ENCODE peak calls at places on chromosomes 12 and 14, in four cellular contexts. I is foreskin fibroblast, V is Peyer's patch, P is heart left ventricle. Y is an unnamed sample.
A peak's percentile ranks its signal among the peaks of the same experiment; 100 is the strongest.

GRCh38 chr12:130468186-130468585 is 130.5 kb downstream of the PIWIL1 start:
- DNase-seq in I (no peak), V (no peak), P (no peak), Y (no peak)

GRCh38 chr14:26872510-26872909 is 274.7 kb upstream of the NOVA1 start:
- DNase-seq in I (peak; percentile 21), V (no peak), P (peak; percentile 30), Y (no peak)

GRCh38 chr12:95803817-95804216 is 13.3 kb upstream of the NTN4 start:
- DNase-seq in I (no peak), V (no peak), P (no peak), Y (no peak)

GRCh38 chr14:104972301-104973211 is 5.6 kb downstream of the AHNAK2 start:
- DNase-seq in I (peak; percentile 54), V (peak; percentile 88), P (peak; percentile 36), Y (peak; percentile 50)

GRCh38 chr12:65430571-65431306 is 152.3 kb downstream of the MSRB3 start:
- DNase-seq in I (peak; percentile 64), V (no peak), P (no peak), Y (no peak)

GRCh38 chr14:68487805-68488590 is 304.9 kb downstream of the ZFP36L1 start:
- DNase-seq in I (peak; percentile 39), V (no peak), P (no peak), Y (no peak)

GRCh38 chr14:78714722-78715121 is 544.5 kb downstream of the NRXN3 start:
- DNase-seq in I (no peak), V (no peak), P (no peak), Y (no peak)

GRCh38 chr12:83130178-83130577 is 443.5 kb downstream of the TMTC2 start:
- DNase-seq in I (no peak), V (no peak), P (no peak), Y (no peak)

GRCh38 chr12:3578557-3578956 is 87.6 kb downstream of the PRMT8 start:
- DNase-seq in I (no peak), V (no peak), P (no peak), Y (peak; percentile 15)

GRCh38 chr12:109814600-109814999 is 18.6 kb downstream of the TRPV4 start:
- DNase-seq in I (no peak), V (no peak), P (no peak), Y (no peak)
- TF ChIP-seq CTCF in I (no peak), V (no peak), P (no peak), Y (no peak)

GRCh38 chr12:21649034-21649433 is 8.6 kb downstream of the LDHB start:
- DNase-seq in I (no peak), V (no peak), P (no peak), Y (no peak)

GRCh38 chr12:21650997-21651396 is 6.6 kb downstream of the LDHB start:
- DNase-seq in I (no peak), V (no peak), P (no peak), Y (no peak)

GRCh38 chr12:21655594-21655993 is 2.0 kb downstream of the LDHB start:
- DNase-seq in I (no peak), V (no peak), P (no peak), Y (no peak)

GRCh38 chr12:21648378-21648777 is 9.3 kb downstream of the LDHB start:
- DNase-seq in I (no peak), V (no peak), P (no peak), Y (no peak)

GRCh38 chr12:21651821-21652220 is 5.8 kb downstream of the LDHB start:
- DNase-seq in I (no peak), V (no peak), P (no peak), Y (no peak)
- H3K4me3 ChIP-seq in I (no peak overlapping the region), V (no peak overlapping the region), P (no peak overlapping the region), Y (no peak overlapping the region)

GRCh38 chr14:103604620-103605019 is 24.4 kb upstream of the KLC1 start:
- DNase-seq in I (no peak), V (no peak), P (no peak), Y (no peak)

GRCh38 chr14:103607822-103608221 is 21.2 kb upstream of the KLC1 start:
- DNase-seq in I (no peak), V (no peak), P (no peak), Y (no peak)

GRCh38 chr14:103611215-103611614 is 17.8 kb upstream of the KLC1 start:
- DNase-seq in I (no peak), V (no peak), P (no peak), Y (no peak)

GRCh38 chr14:103607039-103607668 is 21.9 kb upstream of the KLC1 start:
- DNase-seq in I (peak; percentile 95), V (peak; percentile 68), P (peak; percentile 84), Y (peak; percentile 65)
- TF ChIP-seq CTCF in I (peak; percentile 29), V (no peak), P (peak; percentile 27), Y (peak; percentile 23)

DNA sequence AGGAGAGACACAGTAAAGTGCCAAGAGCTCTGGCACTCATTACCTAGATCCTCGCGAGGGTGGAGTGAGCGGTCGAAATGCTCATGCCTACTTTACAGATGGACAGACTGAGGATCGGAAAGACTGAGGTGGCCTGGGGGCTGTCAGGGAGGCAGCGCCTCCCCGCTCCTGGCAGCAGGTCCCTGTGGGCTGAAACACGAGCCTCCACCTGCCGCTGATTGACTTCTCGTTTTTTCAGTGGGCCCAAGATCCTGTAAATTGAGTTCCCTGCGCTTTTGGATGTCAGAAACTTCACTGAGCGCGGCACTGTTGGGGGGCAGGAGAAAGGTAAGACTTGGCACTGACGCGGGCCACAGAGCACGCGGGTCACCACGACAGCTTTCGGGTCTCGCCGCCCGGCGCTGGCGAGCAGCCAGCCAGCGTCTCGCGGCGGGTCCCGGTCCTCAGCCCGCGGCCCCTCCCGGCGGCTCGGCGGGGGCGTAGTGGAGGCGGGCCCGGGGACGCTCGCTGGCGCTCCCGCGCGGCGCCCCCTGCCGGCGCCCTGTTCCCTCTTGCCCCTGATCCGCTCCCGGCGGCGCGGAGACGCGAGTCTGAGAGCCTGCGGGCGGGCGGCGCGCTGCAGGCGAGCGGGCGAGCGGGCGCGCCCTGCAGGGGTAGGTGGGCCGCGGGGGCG is 550 bp upstream of the SCN8A start:
- DNase-seq in I (peak; percentile 96), V (peak; percentile 65), P (peak; percentile 39), Y (peak; percentile 79)
- H3K4me3 ChIP-seq in I (peak overlapping the region; percentile 82), V (peak overlapping the region; percentile 61), P (peak overlapping the region; percentile 65), Y (peak overlapping the region; percentile 37)

DNA sequence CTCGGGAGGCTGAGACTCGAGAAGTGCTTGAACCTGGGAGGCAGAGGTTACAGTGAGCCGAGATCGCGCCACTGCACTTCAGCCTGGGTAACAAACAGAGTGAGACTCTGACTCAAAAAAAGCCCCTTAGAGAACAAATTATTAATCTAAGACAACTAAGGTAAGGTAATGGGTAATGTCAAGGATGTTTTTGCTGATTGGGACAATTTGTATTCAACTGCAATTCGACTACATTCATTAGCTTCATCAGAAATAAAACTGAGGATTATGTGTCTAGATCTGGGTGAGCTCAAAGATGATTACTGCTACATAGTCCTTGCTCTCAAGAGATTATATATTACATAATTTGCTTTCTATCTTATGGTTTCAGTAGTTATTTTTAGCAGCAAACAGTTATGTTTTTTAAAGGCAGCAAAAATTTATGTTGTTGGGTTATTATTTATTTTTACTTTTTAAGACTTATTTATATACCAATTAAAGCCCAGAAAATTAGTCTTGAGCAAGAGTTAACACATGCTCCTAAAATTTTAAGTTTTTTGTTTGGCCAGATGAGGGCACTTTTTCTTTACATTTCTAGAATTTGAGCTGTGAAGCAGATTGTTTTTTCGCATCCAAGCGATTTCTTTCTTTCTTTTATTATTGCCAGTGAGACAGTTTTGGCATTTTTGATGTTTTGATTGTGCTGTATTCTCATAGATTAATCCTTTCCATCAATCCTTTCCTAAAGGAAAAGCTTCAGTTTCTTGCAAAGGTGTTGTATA is 52.3 kb downstream of the PLEKHA5 start:
- DNase-seq in I (peak; percentile 41), V (no peak), P (no peak), Y (no peak)
- TF ChIP-seq CTCF in I (peak; percentile 19), V (no peak), P (no peak), Y (peak; percentile 21)

GRCh38 chr14:81509321-81509720 is 24.3 kb downstream of the SEL1L start:
- DNase-seq in I (no peak), V (no peak), P (no peak), Y (no peak)
- H3K4me3 ChIP-seq in I (no peak overlapping the region), V (no peak overlapping the region), P (no peak overlapping the region), Y (no peak overlapping the region)

DNA sequence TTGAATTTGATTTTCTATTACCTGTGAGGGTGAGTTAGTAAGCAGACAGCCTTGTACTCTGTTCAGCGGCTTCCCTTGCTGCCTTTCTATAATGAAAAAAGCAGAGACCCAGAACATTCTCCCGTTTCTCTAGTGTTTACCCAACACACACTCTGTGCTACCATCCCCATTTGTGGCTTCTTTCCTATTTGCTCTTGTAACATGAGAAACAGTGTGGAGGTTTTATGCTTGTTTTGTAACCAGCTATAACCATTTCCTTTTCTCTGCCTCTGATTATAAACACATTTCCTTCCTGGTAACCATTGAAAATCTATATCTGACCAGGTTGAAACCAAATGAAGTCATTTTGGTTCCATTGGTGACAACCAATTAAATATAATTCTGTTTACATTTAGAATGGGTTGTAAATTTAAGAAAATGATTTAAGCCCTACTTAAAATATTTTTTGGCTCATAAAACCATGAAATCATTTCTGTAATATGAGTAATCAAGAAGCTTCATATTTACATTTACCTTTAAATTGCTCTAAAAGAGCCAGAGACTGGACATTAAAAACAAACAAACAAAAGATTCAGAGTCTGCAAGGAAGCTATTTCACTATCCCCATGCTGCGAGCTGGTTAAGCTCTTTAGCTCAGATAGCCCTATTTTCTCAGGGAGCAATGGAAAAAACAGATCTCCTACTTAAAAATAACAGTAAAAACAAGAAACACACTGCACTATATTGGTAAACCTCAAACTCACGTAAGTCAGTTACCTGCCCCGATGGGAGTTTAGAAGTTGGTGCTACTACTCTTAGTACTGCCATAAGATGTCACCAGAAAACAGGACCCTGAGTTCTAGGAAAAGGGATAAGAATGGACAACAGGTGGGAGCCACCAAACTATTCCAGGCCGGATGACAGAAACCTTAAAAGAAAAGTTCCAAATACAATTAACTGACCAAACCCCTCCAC is 206.5 kb upstream of the EEA1 start:
- DNase-seq in I (peak; percentile 71), V (no peak), P (no peak), Y (no peak)
- TF ChIP-seq CTCF in I (no peak), V (no peak), P (no peak), Y (no peak)

Y was measured in right lobe of liver.